ENCODE peak calls at places on chromosomes 4 and X, in four cellular contexts. F is neural progenitor cell, O is dermis microvascular lymphatic vessel endothelial cell, C is C1 segment of cervical spinal cord. I is an unnamed sample.

GRCh38 chr4:8251110-8251883 is 18.3 kb upstream of the HTRA3 start:
- DNase-seq in F (no peak), O (no peak), C (no peak), I (no peak)

GRCh38 chrX:40844476-40844875 is 109.1 kb upstream of the MED14 start:
- DNase-seq in F (no peak), O (no peak), C (no peak), I (no peak)

GRCh38 chr4:123804171-123804721 is 407.7 kb downstream of the SPRY1 start:
- DNase-seq in F (no peak), O (no peak), C (no peak), I (no peak)

GRCh38 chrX:38166478-38167083 is 54.1 kb downstream of the SRPX start:
- DNase-seq in F (peak), O (peak), C (no peak), I (no peak)

GRCh38 chr4:185472063-185472542 is 570 bp upstream of the CCDC110 start:
- DNase-seq in F (no peak), O (no peak), C (no peak), I (no peak)

GRCh38 chr4:182022899-182023298 is 220.3 kb upstream of the TENM3 start:
- DNase-seq in F (no peak), O (no peak), C (no peak), I (no peak)

GRCh38 chr4:7043521-7044414 is 596 bp downstream of the TADA2B start:
- DNase-seq in F (no peak), O (peak), C (peak), I (no peak)

GRCh38 chr4:40856836-40857362 is 107.1 kb downstream of the NSUN7 start:
- DNase-seq in F (peak), O (no peak), C (peak), I (no peak)

GRCh38 chr4:165364452-165365080 is 14.2 kb upstream of the CPE start:
- DNase-seq in F (no peak), O (no peak), C (no peak), I (no peak)

GRCh38 chrX:39896951-39897740 is 200.6 kb downstream of the BCOR start:
- DNase-seq in F (peak), O (no peak), C (peak), I (peak)

GRCh38 chrX:47562615-47563243 is 1.7 kb downstream of the ARAF start:
- DNase-seq in F (peak), O (no peak), C (no peak), I (no peak)

GRCh38 chr4:182085051-182085480 is 158.1 kb upstream of the TENM3 start:
- DNase-seq in F (peak), O (no peak), C (no peak), I (no peak)

GRCh38 chrX:56947695-56948094 is 47.6 kb downstream of the SPIN3 start:
- DNase-seq in F (no peak), O (no peak), C (no peak), I (no peak)

GRCh38 chrX:18428006-18428405 is 2.6 kb downstream of the CDKL5 start:
- DNase-seq in F (no peak), O (no peak), C (no peak), I (no peak)

GRCh38 chr4:184328022-184328736 is 110.5 kb upstream of the ENPP6 start:
- DNase-seq in F (no peak), O (no peak), C (no peak), I (peak)

GRCh38 chrX:48719958-48720357 is 23.4 kb downstream of the SUV39H1 start:
- DNase-seq in F (no peak), O (no peak), C (no peak), I (no peak)

GRCh38 chr4:75790024-75790423 is 65.6 kb downstream of the USO1 start:
- DNase-seq in F (no peak), O (no peak), C (no peak), I (no peak)

GRCh38 chrX:329291-329910 is 10.8 kb upstream of the GTPBP6 start:
- DNase-seq in F (no peak), O (no peak), C (no peak), I (no peak)

GRCh38 chrX:143623657-143624056 is 12.2 kb downstream of the SLITRK4 start:
- DNase-seq in F (no peak), O (no peak), C (no peak), I (no peak)

I was measured in breast epithelium.